ENCODE peak calls at places on chromosomes 5 and 9, in nine cellular contexts. One of them, this sample, is unnamed.

GRCh38 chr5:124702442-124703024 is 43.9 kb downstream of the ZNF608 start:
- DNase-seq in stimulated activated CD8-positive, alpha-beta memory T cell treated with anti-CD3 and anti-CD28 coated beads, Interleukin-15, amount 100 ng/mL, for 4 hours: no peak
- DNase-seq in NCI-H1105: no peak
- DNase-seq in IMR-90: no peak
- DNase-seq in AG04450: no peak
- DNase-seq in T-helper 2 cell treated with Interferon-gamma antibody and Interleukin-4, amounts not matched to agents 5 μg/mL and 100 μg/mL, for 36 hours: no peak
- DNase-seq in colonic mucosa: no peak
- DNase-seq in mucosa of descending colon: no peak
- DNase-seq in CD8-positive, alpha-beta memory T cell: no peak
- DNase-seq in this sample: no peak

GRCh38 chr9:70988551-70988950 is 132.9 kb downstream of the TRPM3 start:
- DNase-seq in stimulated activated CD8-positive, alpha-beta memory T cell treated with anti-CD3 and anti-CD28 coated beads, Interleukin-15, amount 100 ng/mL, for 4 hours: no peak
- DNase-seq in NCI-H1105: no peak
- DNase-seq in IMR-90: no peak
- DNase-seq in AG04450: no peak
- DNase-seq in T-helper 2 cell treated with Interferon-gamma antibody and Interleukin-4, amounts not matched to agents 5 μg/mL and 100 μg/mL, for 36 hours: no peak
- DNase-seq in colonic mucosa: no peak
- DNase-seq in mucosa of descending colon: no peak
- DNase-seq in CD8-positive, alpha-beta memory T cell: no peak
- DNase-seq in this sample: no peak

GRCh38 chr9:133428579-133429215 is 6.5 kb downstream of the ADAMTS13 start:
- DNase-seq in stimulated activated CD8-positive, alpha-beta memory T cell treated with anti-CD3 and anti-CD28 coated beads, Interleukin-15, amount 100 ng/mL, for 4 hours: no peak
- DNase-seq in NCI-H1105: no peak
- DNase-seq in IMR-90: no peak
- DNase-seq in AG04450: no peak
- DNase-seq in T-helper 2 cell treated with Interferon-gamma antibody and Interleukin-4, amounts not matched to agents 5 μg/mL and 100 μg/mL, for 36 hours: no peak
- DNase-seq in colonic mucosa: peak; percentile 33
- DNase-seq in mucosa of descending colon: no peak
- DNase-seq in CD8-positive, alpha-beta memory T cell: no peak
- DNase-seq in this sample: peak; percentile 77

GRCh38 chr5:32805966-32806626 is 95.0 kb downstream of the NPR3 start:
- DNase-seq in stimulated activated CD8-positive, alpha-beta memory T cell treated with anti-CD3 and anti-CD28 coated beads, Interleukin-15, amount 100 ng/mL, for 4 hours: no peak
- DNase-seq in NCI-H1105: no peak
- DNase-seq in IMR-90: peak; percentile 94
- DNase-seq in AG04450: peak; percentile 51
- DNase-seq in T-helper 2 cell treated with Interferon-gamma antibody and Interleukin-4, amounts not matched to agents 5 μg/mL and 100 μg/mL, for 36 hours: no peak
- DNase-seq in colonic mucosa: no peak
- DNase-seq in mucosa of descending colon: no peak
- DNase-seq in CD8-positive, alpha-beta memory T cell: no peak
- DNase-seq in this sample: no peak

GRCh38 chr9:128702949-128703615 is 779 bp downstream of the PKN3 start:
- DNase-seq in stimulated activated CD8-positive, alpha-beta memory T cell treated with anti-CD3 and anti-CD28 coated beads, Interleukin-15, amount 100 ng/mL, for 4 hours: no peak
- DNase-seq in NCI-H1105: no peak
- DNase-seq in IMR-90: no peak
- DNase-seq in AG04450: no peak
- DNase-seq in T-helper 2 cell treated with Interferon-gamma antibody and Interleukin-4, amounts not matched to agents 5 μg/mL and 100 μg/mL, for 36 hours: peak; percentile 23
- DNase-seq in colonic mucosa: no peak
- DNase-seq in mucosa of descending colon: peak; percentile 58
- DNase-seq in CD8-positive, alpha-beta memory T cell: no peak
- DNase-seq in this sample: peak; percentile 37

GRCh38 chr5:17216176-17216973 is 1.1 kb upstream of the BASP1 start:
- DNase-seq in stimulated activated CD8-positive, alpha-beta memory T cell treated with anti-CD3 and anti-CD28 coated beads, Interleukin-15, amount 100 ng/mL, for 4 hours: no peak
- DNase-seq in NCI-H1105: peak; percentile 57
- DNase-seq in IMR-90: peak; percentile 76
- DNase-seq in AG04450: no peak
- DNase-seq in T-helper 2 cell treated with Interferon-gamma antibody and Interleukin-4, amounts not matched to agents 5 μg/mL and 100 μg/mL, for 36 hours: peak; percentile 32
- DNase-seq in colonic mucosa: peak; percentile 85
- DNase-seq in mucosa of descending colon: peak; percentile 70
- DNase-seq in CD8-positive, alpha-beta memory T cell: no peak
- DNase-seq in this sample: peak; percentile 68

GRCh38 chr5:107459637-107460036 is 211.1 kb downstream of the EFNA5 start:
- DNase-seq in stimulated activated CD8-positive, alpha-beta memory T cell treated with anti-CD3 and anti-CD28 coated beads, Interleukin-15, amount 100 ng/mL, for 4 hours: no peak
- DNase-seq in NCI-H1105: no peak
- DNase-seq in IMR-90: no peak
- DNase-seq in AG04450: no peak
- DNase-seq in T-helper 2 cell treated with Interferon-gamma antibody and Interleukin-4, amounts not matched to agents 5 μg/mL and 100 μg/mL, for 36 hours: no peak
- DNase-seq in colonic mucosa: no peak
- DNase-seq in mucosa of descending colon: no peak
- DNase-seq in CD8-positive, alpha-beta memory T cell: no peak
- DNase-seq in this sample: peak; percentile 15

GRCh38 chr5:179239256-179240135 is 105.8 kb downstream of the ADAMTS2 start:
- DNase-seq in stimulated activated CD8-positive, alpha-beta memory T cell treated with anti-CD3 and anti-CD28 coated beads, Interleukin-15, amount 100 ng/mL, for 4 hours: no peak
- DNase-seq in NCI-H1105: no peak
- DNase-seq in IMR-90: no peak
- DNase-seq in AG04450: no peak
- DNase-seq in T-helper 2 cell treated with Interferon-gamma antibody and Interleukin-4, amounts not matched to agents 5 μg/mL and 100 μg/mL, for 36 hours: no peak
- DNase-seq in colonic mucosa: no peak
- DNase-seq in mucosa of descending colon: no peak
- DNase-seq in CD8-positive, alpha-beta memory T cell: no peak
- DNase-seq in this sample: no peak

GRCh38 chr5:33299621-33300208 is 141.1 kb upstream of the TARS1 start:
- DNase-seq in stimulated activated CD8-positive, alpha-beta memory T cell treated with anti-CD3 and anti-CD28 coated beads, Interleukin-15, amount 100 ng/mL, for 4 hours: no peak
- DNase-seq in NCI-H1105: no peak
- DNase-seq in IMR-90: peak; percentile 71
- DNase-seq in AG04450: peak; percentile 26
- DNase-seq in T-helper 2 cell treated with Interferon-gamma antibody and Interleukin-4, amounts not matched to agents 5 μg/mL and 100 μg/mL, for 36 hours: no peak
- DNase-seq in colonic mucosa: no peak
- DNase-seq in mucosa of descending colon: no peak
- DNase-seq in CD8-positive, alpha-beta memory T cell: no peak
- DNase-seq in this sample: no peak

GRCh38 chr5:61307611-61308010 is 24.4 kb upstream of the ZSWIM6 start:
- DNase-seq in stimulated activated CD8-positive, alpha-beta memory T cell treated with anti-CD3 and anti-CD28 coated beads, Interleukin-15, amount 100 ng/mL, for 4 hours: no peak
- DNase-seq in NCI-H1105: no peak
- DNase-seq in IMR-90: no peak
- DNase-seq in AG04450: no peak
- DNase-seq in T-helper 2 cell treated with Interferon-gamma antibody and Interleukin-4, amounts not matched to agents 5 μg/mL and 100 μg/mL, for 36 hours: no peak
- DNase-seq in colonic mucosa: no peak
- DNase-seq in mucosa of descending colon: no peak
- DNase-seq in CD8-positive, alpha-beta memory T cell: no peak
- DNase-seq in this sample: no peak

GRCh38 chr5:102296229-102296817 is at the start of gene SLCO4C1:
- DNase-seq in stimulated activated CD8-positive, alpha-beta memory T cell treated with anti-CD3 and anti-CD28 coated beads, Interleukin-15, amount 100 ng/mL, for 4 hours: peak; percentile 42
- DNase-seq in NCI-H1105: peak; percentile 67
- DNase-seq in IMR-90: no peak
- DNase-seq in AG04450: no peak
- DNase-seq in T-helper 2 cell treated with Interferon-gamma antibody and Interleukin-4, amounts not matched to agents 5 μg/mL and 100 μg/mL, for 36 hours: peak; percentile 79
- DNase-seq in colonic mucosa: peak; percentile 90
- DNase-seq in mucosa of descending colon: peak; percentile 89
- DNase-seq in CD8-positive, alpha-beta memory T cell: peak; percentile 39
- DNase-seq in this sample: peak; percentile 82

GRCh38 chr5:143614831-143615230 is 197.1 kb upstream of the HMHB1 start:
- DNase-seq in stimulated activated CD8-positive, alpha-beta memory T cell treated with anti-CD3 and anti-CD28 coated beads, Interleukin-15, amount 100 ng/mL, for 4 hours: no peak
- DNase-seq in NCI-H1105: no peak
- DNase-seq in IMR-90: no peak
- DNase-seq in AG04450: no peak
- DNase-seq in T-helper 2 cell treated with Interferon-gamma antibody and Interleukin-4, amounts not matched to agents 5 μg/mL and 100 μg/mL, for 36 hours: no peak
- DNase-seq in colonic mucosa: no peak
- DNase-seq in mucosa of descending colon: no peak
- DNase-seq in CD8-positive, alpha-beta memory T cell: no peak
- DNase-seq in this sample: no peak

GRCh38 chr5:80654054-80654390 is 430 bp upstream of the MSH3 start:
- DNase-seq in stimulated activated CD8-positive, alpha-beta memory T cell treated with anti-CD3 and anti-CD28 coated beads, Interleukin-15, amount 100 ng/mL, for 4 hours: no peak
- DNase-seq in NCI-H1105: no peak
- DNase-seq in IMR-90: no peak
- DNase-seq in AG04450: no peak
- DNase-seq in T-helper 2 cell treated with Interferon-gamma antibody and Interleukin-4, amounts not matched to agents 5 μg/mL and 100 μg/mL, for 36 hours: no peak
- DNase-seq in colonic mucosa: peak; percentile 71
- DNase-seq in mucosa of descending colon: no peak
- DNase-seq in CD8-positive, alpha-beta memory T cell: no peak
- DNase-seq in this sample: peak; percentile 57

GRCh38 chr9:123167474-123167873 is 100.9 kb downstream of the STRBP start:
- DNase-seq in stimulated activated CD8-positive, alpha-beta memory T cell treated with anti-CD3 and anti-CD28 coated beads, Interleukin-15, amount 100 ng/mL, for 4 hours: no peak
- DNase-seq in NCI-H1105: no peak
- DNase-seq in IMR-90: no peak
- DNase-seq in AG04450: no peak
- DNase-seq in T-helper 2 cell treated with Interferon-gamma antibody and Interleukin-4, amounts not matched to agents 5 μg/mL and 100 μg/mL, for 36 hours: no peak
- DNase-seq in colonic mucosa: no peak
- DNase-seq in mucosa of descending colon: no peak
- DNase-seq in CD8-positive, alpha-beta memory T cell: no peak
- DNase-seq in this sample: no peak

GRCh38 chr9:106929471-106930198 is 66.7 kb downstream of the ZNF462 start:
- DNase-seq in stimulated activated CD8-positive, alpha-beta memory T cell treated with anti-CD3 and anti-CD28 coated beads, Interleukin-15, amount 100 ng/mL, for 4 hours: no peak
- DNase-seq in NCI-H1105: no peak
- DNase-seq in IMR-90: peak; percentile 82
- DNase-seq in AG04450: peak; percentile 48
- DNase-seq in T-helper 2 cell treated with Interferon-gamma antibody and Interleukin-4, amounts not matched to agents 5 μg/mL and 100 μg/mL, for 36 hours: no peak
- DNase-seq in colonic mucosa: no peak
- DNase-seq in mucosa of descending colon: no peak
- DNase-seq in CD8-positive, alpha-beta memory T cell: no peak
- DNase-seq in this sample: no peak

GRCh38 chr9:14231196-14231990 is 82.5 kb downstream of the NFIB start:
- DNase-seq in stimulated activated CD8-positive, alpha-beta memory T cell treated with anti-CD3 and anti-CD28 coated beads, Interleukin-15, amount 100 ng/mL, for 4 hours: no peak
- DNase-seq in NCI-H1105: no peak
- DNase-seq in IMR-90: no peak
- DNase-seq in AG04450: no peak
- DNase-seq in T-helper 2 cell treated with Interferon-gamma antibody and Interleukin-4, amounts not matched to agents 5 μg/mL and 100 μg/mL, for 36 hours: no peak
- DNase-seq in colonic mucosa: no peak
- DNase-seq in mucosa of descending colon: no peak
- DNase-seq in CD8-positive, alpha-beta memory T cell: no peak
- DNase-seq in this sample: no peak

GRCh38 chr5:161183559-161183958 is 331.5 kb upstream of the ATP10B start:
- DNase-seq in stimulated activated CD8-positive, alpha-beta memory T cell treated with anti-CD3 and anti-CD28 coated beads, Interleukin-15, amount 100 ng/mL, for 4 hours: no peak
- DNase-seq in NCI-H1105: no peak
- DNase-seq in IMR-90: no peak
- DNase-seq in AG04450: no peak
- DNase-seq in T-helper 2 cell treated with Interferon-gamma antibody and Interleukin-4, amounts not matched to agents 5 μg/mL and 100 μg/mL, for 36 hours: no peak
- DNase-seq in colonic mucosa: no peak
- DNase-seq in mucosa of descending colon: no peak
- DNase-seq in CD8-positive, alpha-beta memory T cell: no peak
- DNase-seq in this sample: no peak

GRCh38 chr5:67272453-67273130 is 76.0 kb upstream of the CD180 start:
- DNase-seq in stimulated activated CD8-positive, alpha-beta memory T cell treated with anti-CD3 and anti-CD28 coated beads, Interleukin-15, amount 100 ng/mL, for 4 hours: no peak
- DNase-seq in NCI-H1105: no peak
- DNase-seq in IMR-90: no peak
- DNase-seq in AG04450: no peak
- DNase-seq in T-helper 2 cell treated with Interferon-gamma antibody and Interleukin-4, amounts not matched to agents 5 μg/mL and 100 μg/mL, for 36 hours: no peak
- DNase-seq in colonic mucosa: no peak
- DNase-seq in mucosa of descending colon: no peak
- DNase-seq in CD8-positive, alpha-beta memory T cell: no peak
- DNase-seq in this sample: no peak

GRCh38 chr5:173618927-173619519 is 2.6 kb upstream of the BOD1 start:
- DNase-seq in stimulated activated CD8-positive, alpha-beta memory T cell treated with anti-CD3 and anti-CD28 coated beads, Interleukin-15, amount 100 ng/mL, for 4 hours: peak; percentile 17
- DNase-seq in NCI-H1105: peak; percentile 33
- DNase-seq in IMR-90: peak; percentile 58
- DNase-seq in AG04450: no peak
- DNase-seq in T-helper 2 cell treated with Interferon-gamma antibody and Interleukin-4, amounts not matched to agents 5 μg/mL and 100 μg/mL, for 36 hours: peak; percentile 16
- DNase-seq in colonic mucosa: peak; percentile 57
- DNase-seq in mucosa of descending colon: no peak
- DNase-seq in CD8-positive, alpha-beta memory T cell: peak; percentile 56
- DNase-seq in this sample: peak; percentile 69

GRCh38 chr5:42035526-42035925 is 110.4 kb downstream of the FBXO4 start:
- DNase-seq in stimulated activated CD8-positive, alpha-beta memory T cell treated with anti-CD3 and anti-CD28 coated beads, Interleukin-15, amount 100 ng/mL, for 4 hours: no peak
- DNase-seq in NCI-H1105: no peak
- DNase-seq in IMR-90: no peak
- DNase-seq in AG04450: no peak
- DNase-seq in T-helper 2 cell treated with Interferon-gamma antibody and Interleukin-4, amounts not matched to agents 5 μg/mL and 100 μg/mL, for 36 hours: no peak
- DNase-seq in colonic mucosa: no peak
- DNase-seq in mucosa of descending colon: no peak
- DNase-seq in CD8-positive, alpha-beta memory T cell: no peak
- DNase-seq in this sample: no peak

GRCh38 chr9:128166169-128166568 is 6.1 kb downstream of the BBLN start:
- DNase-seq in stimulated activated CD8-positive, alpha-beta memory T cell treated with anti-CD3 and anti-CD28 coated beads, Interleukin-15, amount 100 ng/mL, for 4 hours: no peak
- DNase-seq in NCI-H1105: no peak
- DNase-seq in IMR-90: no peak
- DNase-seq in AG04450: no peak
- DNase-seq in T-helper 2 cell treated with Interferon-gamma antibody and Interleukin-4, amounts not matched to agents 5 μg/mL and 100 μg/mL, for 36 hours: no peak
- DNase-seq in colonic mucosa: no peak
- DNase-seq in mucosa of descending colon: no peak
- DNase-seq in CD8-positive, alpha-beta memory T cell: no peak
- DNase-seq in this sample: no peak

GRCh38 chr5:38853753-38854470 is 8.1 kb downstream of the OSMR start:
- DNase-seq in stimulated activated CD8-positive, alpha-beta memory T cell treated with anti-CD3 and anti-CD28 coated beads, Interleukin-15, amount 100 ng/mL, for 4 hours: no peak
- DNase-seq in NCI-H1105: no peak
- DNase-seq in IMR-90: peak; percentile 94
- DNase-seq in AG04450: peak; percentile 39
- DNase-seq in T-helper 2 cell treated with Interferon-gamma antibody and Interleukin-4, amounts not matched to agents 5 μg/mL and 100 μg/mL, for 36 hours: no peak
- DNase-seq in colonic mucosa: no peak
- DNase-seq in mucosa of descending colon: no peak
- DNase-seq in CD8-positive, alpha-beta memory T cell: no peak
- DNase-seq in this sample: no peak

GRCh38 chr9:76603448-76603895 is 144.5 kb downstream of the GCNT1 start:
- DNase-seq in stimulated activated CD8-positive, alpha-beta memory T cell treated with anti-CD3 and anti-CD28 coated beads, Interleukin-15, amount 100 ng/mL, for 4 hours: no peak
- DNase-seq in NCI-H1105: no peak
- DNase-seq in IMR-90: peak; percentile 29
- DNase-seq in AG04450: no peak
- DNase-seq in T-helper 2 cell treated with Interferon-gamma antibody and Interleukin-4, amounts not matched to agents 5 μg/mL and 100 μg/mL, for 36 hours: no peak
- DNase-seq in colonic mucosa: no peak
- DNase-seq in mucosa of descending colon: no peak
- DNase-seq in CD8-positive, alpha-beta memory T cell: no peak
- DNase-seq in this sample: no peak

GRCh38 chr5:68436686-68437520 is 221.3 kb downstream of the PIK3R1 start:
- DNase-seq in stimulated activated CD8-positive, alpha-beta memory T cell treated with anti-CD3 and anti-CD28 coated beads, Interleukin-15, amount 100 ng/mL, for 4 hours: no peak
- DNase-seq in NCI-H1105: no peak
- DNase-seq in IMR-90: peak; percentile 45
- DNase-seq in AG04450: no peak
- DNase-seq in T-helper 2 cell treated with Interferon-gamma antibody and Interleukin-4, amounts not matched to agents 5 μg/mL and 100 μg/mL, for 36 hours: no peak
- DNase-seq in colonic mucosa: no peak
- DNase-seq in mucosa of descending colon: no peak
- DNase-seq in CD8-positive, alpha-beta memory T cell: no peak
- DNase-seq in this sample: no peak

GRCh38 chr9:123335227-123335985 is 20.6 kb upstream of the CRB2 start:
- DNase-seq in stimulated activated CD8-positive, alpha-beta memory T cell treated with anti-CD3 and anti-CD28 coated beads, Interleukin-15, amount 100 ng/mL, for 4 hours: no peak
- DNase-seq in NCI-H1105: no peak
- DNase-seq in IMR-90: peak; percentile 63
- DNase-seq in AG04450: peak; percentile 34
- DNase-seq in T-helper 2 cell treated with Interferon-gamma antibody and Interleukin-4, amounts not matched to agents 5 μg/mL and 100 μg/mL, for 36 hours: no peak
- DNase-seq in colonic mucosa: no peak
- DNase-seq in mucosa of descending colon: no peak
- DNase-seq in CD8-positive, alpha-beta memory T cell: no peak
- DNase-seq in this sample: peak; percentile 35

GRCh38 chr5:138716456-138716924 is 36.7 kb upstream of the CTNNA1 start:
- DNase-seq in stimulated activated CD8-positive, alpha-beta memory T cell treated with anti-CD3 and anti-CD28 coated beads, Interleukin-15, amount 100 ng/mL, for 4 hours: no peak
- DNase-seq in NCI-H1105: no peak
- DNase-seq in IMR-90: peak; percentile 12
- DNase-seq in AG04450: no peak
- DNase-seq in T-helper 2 cell treated with Interferon-gamma antibody and Interleukin-4, amounts not matched to agents 5 μg/mL and 100 μg/mL, for 36 hours: no peak
- DNase-seq in colonic mucosa: no peak
- DNase-seq in mucosa of descending colon: no peak
- DNase-seq in CD8-positive, alpha-beta memory T cell: no peak
- DNase-seq in this sample: peak; percentile 56

GRCh38 chr5:121497176-121497575 is 354.5 kb upstream of the FTMT start:
- DNase-seq in stimulated activated CD8-positive, alpha-beta memory T cell treated with anti-CD3 and anti-CD28 coated beads, Interleukin-15, amount 100 ng/mL, for 4 hours: no peak
- DNase-seq in NCI-H1105: no peak
- DNase-seq in IMR-90: peak; percentile 5
- DNase-seq in AG04450: no peak
- DNase-seq in T-helper 2 cell treated with Interferon-gamma antibody and Interleukin-4, amounts not matched to agents 5 μg/mL and 100 μg/mL, for 36 hours: no peak
- DNase-seq in colonic mucosa: no peak
- DNase-seq in mucosa of descending colon: no peak
- DNase-seq in CD8-positive, alpha-beta memory T cell: no peak
- DNase-seq in this sample: no peak

GRCh38 chr9:90124961-90125360 is 517.7 kb downstream of the DIRAS2 start:
- DNase-seq in stimulated activated CD8-positive, alpha-beta memory T cell treated with anti-CD3 and anti-CD28 coated beads, Interleukin-15, amount 100 ng/mL, for 4 hours: no peak
- DNase-seq in NCI-H1105: peak; percentile 61
- DNase-seq in IMR-90: no peak
- DNase-seq in AG04450: no peak
- DNase-seq in T-helper 2 cell treated with Interferon-gamma antibody and Interleukin-4, amounts not matched to agents 5 μg/mL and 100 μg/mL, for 36 hours: no peak
- DNase-seq in colonic mucosa: no peak
- DNase-seq in mucosa of descending colon: no peak
- DNase-seq in CD8-positive, alpha-beta memory T cell: no peak
- DNase-seq in this sample: no peak

This sample was measured in RPMI8226.